ENCODE peak calls at places on chromosomes 6 and 20, in five cellular contexts. W, Y, A, O and K are unnamed samples.

GRCh38 chr6:43983191-43983590 is 144.1 kb downstream of the MRPL14 start:
- DNase-seq in W (no peak), Y (no peak), A (no peak), O (no peak), K (no peak)

GRCh38 chr6:8132130-8132529 is 29.8 kb upstream of the EEF1E1 start:
- DNase-seq in W (no peak), Y (no peak), A (no peak), O (no peak), K (no peak)

GRCh38 chr20:56445540-56445939 is 22.9 kb upstream of the RTF2 start:
- DNase-seq in W (no peak), Y (no peak), A (no peak), O (no peak), K (no peak)

GRCh38 chr20:33443006-33443511 is 504 bp downstream of the SNTA1 start:
- DNase-seq in W (no peak), Y (peak; percentile 27), A (no peak), O (peak; percentile 72), K (peak; percentile 38)

GRCh38 chr6:90892271-90892670 is 305.4 kb upstream of the MAP3K7 start:
- DNase-seq in W (no peak), Y (no peak), A (no peak), O (no peak), K (no peak)

GRCh38 chr20:41398408-41398807 is 31.8 kb upstream of the EMILIN3 start:
- DNase-seq in W (no peak), Y (peak; percentile 43), A (no peak), O (peak; percentile 57), K (no peak)

GRCh38 chr6:81938014-81938761 is 185.7 kb upstream of the TENT5A start:
- DNase-seq in W (no peak), Y (no peak), A (no peak), O (peak; percentile 85), K (no peak)

GRCh38 chr6:134235937-134236751 is 81.8 kb downstream of the SGK1 start:
- DNase-seq in W (no peak), Y (no peak), A (no peak), O (no peak), K (no peak)

GRCh38 chr6:89411269-89412070 is 603 bp downstream of the RRAGD start:
- DNase-seq in W (no peak), Y (peak; percentile 33), A (no peak), O (peak; percentile 54), K (peak; percentile 58)

GRCh38 chr6:3327403-3327802 is 68.7 kb downstream of the PSMG4 start:
- DNase-seq in W (no peak), Y (no peak), A (no peak), O (no peak), K (no peak)

GRCh38 chr6:90190181-90190580 is 106.5 kb downstream of the BACH2 start:
- DNase-seq in W (no peak), Y (no peak), A (no peak), O (no peak), K (no peak)

GRCh38 chr6:121663292-121663691 is 227.8 kb downstream of the GJA1 start:
- DNase-seq in W (no peak), Y (no peak), A (no peak), O (no peak), K (no peak)

GRCh38 chr20:20864346-20865096 is 152.1 kb upstream of the RALGAPA2 start:
- DNase-seq in W (no peak), Y (no peak), A (peak; percentile 39), O (peak; percentile 46), K (peak; percentile 24)

GRCh38 chr6:116217069-116217468 is 36.8 kb downstream of the TSPYL4 start:
- DNase-seq in W (no peak), Y (no peak), A (no peak), O (peak; percentile 52), K (peak; percentile 31)

GRCh38 chr6:36720251-36721141 is 22.9 kb downstream of the RAB44 start:
- DNase-seq in W (no peak), Y (peak; percentile 4), A (no peak), O (no peak), K (no peak)

GRCh38 chr6:123965894-123966293 is 162.2 kb downstream of the NKAIN2 start:
- DNase-seq in W (no peak), Y (no peak), A (peak; percentile 51), O (no peak), K (peak; percentile 14)

GRCh38 chr6:100126682-100127484 is 132.9 kb upstream of the MCHR2 start:
- DNase-seq in W (no peak), Y (no peak), A (no peak), O (no peak), K (no peak)

GRCh38 chr20:35831029-35831428 is 59.2 kb downstream of the PHF20 start:
- DNase-seq in W (no peak), Y (no peak), A (no peak), O (no peak), K (no peak)

GRCh38 chr6:26327450-26328264 is 37.3 kb upstream of the BTN3A2 start:
- DNase-seq in W (peak; percentile 25), Y (peak; percentile 28), A (no peak), O (peak; percentile 86), K (peak; percentile 73)

GRCh38 chr6:169162968-169163903 is 90.4 kb downstream of the THBS2 start:
- DNase-seq in W (no peak), Y (no peak), A (no peak), O (peak; percentile 47), K (no peak)

GRCh38 chr6:41591859-41592502 is 45.8 kb downstream of the FOXP4 start:
- DNase-seq in W (peak; percentile 65), Y (peak; percentile 77), A (peak; percentile 84), O (peak; percentile 78), K (peak; percentile 85)

GRCh38 chr6:123393333-123393732 is 243.4 kb downstream of the TRDN start:
- DNase-seq in W (no peak), Y (no peak), A (no peak), O (peak; percentile 12), K (peak; percentile 56)

GRCh38 chr20:22509090-22509938 is 75.1 kb downstream of the FOXA2 start:
- DNase-seq in W (no peak), Y (no peak), A (no peak), O (no peak), K (no peak)

GRCh38 chr6:13428528-13429405 is 58.6 kb downstream of the GFOD1 start:
- DNase-seq in W (no peak), Y (no peak), A (no peak), O (no peak), K (no peak)

GRCh38 chr6:145087034-145087433 is 648.3 kb downstream of the EPM2A start:
- DNase-seq in W (no peak), Y (no peak), A (no peak), O (no peak), K (no peak)

GRCh38 chr6:149939909-149940672 is 1.7 kb upstream of the ULBP2 start:
- DNase-seq in W (no peak), Y (no peak), A (no peak), O (no peak), K (no peak)

GRCh38 chr6:157849288-157850017 is 26.4 kb downstream of the SNX9 start:
- DNase-seq in W (no peak), Y (no peak), A (no peak), O (no peak), K (no peak)

GRCh38 chr6:32956176-32956575 is 3.3 kb upstream of the HLA-DMA start:
- DNase-seq in W (no peak), Y (no peak), A (no peak), O (no peak), K (no peak)

DNA sequence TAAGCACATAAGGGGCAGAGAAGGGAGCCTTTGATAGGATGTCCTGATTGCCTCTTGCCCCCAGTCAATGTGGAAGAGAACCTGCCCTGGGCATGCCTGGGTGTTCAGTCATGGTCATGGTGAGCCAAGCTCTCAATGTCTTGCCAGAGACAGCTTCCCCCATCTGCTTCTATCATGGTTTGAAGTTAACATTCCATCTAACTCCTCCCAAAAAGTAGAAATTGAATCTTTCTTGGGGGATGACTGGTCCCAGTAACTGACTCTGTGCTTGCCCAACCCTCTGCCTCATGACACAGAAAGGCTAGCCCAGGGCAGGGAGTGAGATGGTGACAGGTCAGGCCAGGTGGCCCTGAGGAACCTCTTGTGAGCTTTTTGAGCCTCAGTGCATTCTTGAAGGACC is 60.1 kb downstream of the ADTRP start:
- DNase-seq in W (no peak), Y (no peak), A (no peak), O (no peak), K (no peak)
- H3K4me1 ChIP-seq in W (peaks cover 37% of the 10 kb centered on the region), Y (no peaks in the 10 kb centered on the region), A (no peaks in the 10 kb centered on the region), O (no peaks in the 10 kb centered on the region), K (no peaks in the 10 kb centered on the region)

GRCh38 chr20:60687213-60687612 is 564.8 kb upstream of the CDH4 start:
- DNase-seq in W (no peak), Y (no peak), A (no peak), O (no peak), K (no peak)
- H3K27me3 ChIP-seq in W (no peaks in the 10 kb centered on the region), Y (no peaks in the 10 kb centered on the region), A (no peaks in the 10 kb centered on the region), O (no peaks in the 10 kb centered on the region), K (no peaks in the 10 kb centered on the region)

GRCh38 chr6:152983637-152984386 is 971 bp upstream of the FBXO5 start:
- DNase-seq in W (no peak), Y (peak; percentile 95), A (peak; percentile 97), O (peak; percentile 98), K (no peak)

GRCh38 chr6:152982768-152983636 is at the start of gene FBXO5:
- DNase-seq in W (peak; percentile 94), Y (peak; percentile 98), A (peak; percentile 96), O (peak; percentile 99), K (peak; percentile 97)

GRCh38 chr6:152981219-152981618 is 1.6 kb downstream of the FBXO5 start:
- DNase-seq in W (no peak), Y (no peak), A (no peak), O (no peak), K (no peak)

GRCh38 chr6:152980656-152981055 is 2.2 kb downstream of the FBXO5 start:
- DNase-seq in W (no peak), Y (no peak), A (no peak), O (no peak), K (no peak)

GRCh38 chr6:152981989-152982767 is 663 bp downstream of the FBXO5 start:
- DNase-seq in W (no peak), Y (peak; percentile 14), A (no peak), O (peak; percentile 12), K (peak; percentile 66)
- H3K4me1 ChIP-seq in W (peaks cover 18% of the 10 kb centered on the region), Y (peaks cover 22% of the 10 kb centered on the region), A (peaks cover 24% of the 10 kb centered on the region), O (peaks cover 28% of the 10 kb centered on the region), K (peaks cover 32% of the 10 kb centered on the region)

DNA sequence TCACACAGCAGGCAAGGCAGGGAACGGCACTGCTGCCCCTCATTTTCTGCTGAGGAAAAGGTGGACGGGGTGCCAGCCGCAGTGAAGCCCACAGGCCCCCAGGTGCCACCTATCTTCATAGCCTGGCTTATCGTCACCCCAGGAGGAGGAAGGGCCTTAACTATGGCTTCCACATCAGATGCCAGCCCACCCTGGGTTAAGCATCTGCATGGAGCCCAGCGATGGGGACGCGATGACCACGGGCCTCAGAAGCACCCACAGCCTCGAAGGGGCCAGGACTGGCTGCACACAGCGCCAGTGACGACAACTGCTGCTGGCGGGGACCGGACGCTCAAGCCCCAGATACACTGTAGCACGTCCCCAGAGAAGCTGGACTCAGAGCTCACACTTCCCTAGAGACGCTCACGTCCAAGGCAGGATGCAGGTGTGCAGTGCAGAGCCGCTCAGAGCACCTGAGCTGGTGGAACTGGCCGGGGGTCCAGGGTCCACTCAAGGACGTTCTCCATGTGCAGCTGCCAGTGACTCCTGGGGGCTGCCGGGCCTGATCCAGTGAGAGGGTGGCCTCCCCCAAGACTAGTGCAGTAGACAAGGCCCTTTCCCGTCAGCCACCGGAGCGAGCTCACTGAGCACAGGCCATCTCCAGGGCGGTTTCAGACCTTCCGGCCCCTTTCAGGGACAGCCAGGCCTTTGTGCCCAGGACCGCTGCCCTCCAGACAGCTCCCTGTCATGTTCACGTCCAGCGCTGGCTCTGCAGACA is 83.0 kb downstream of the YTHDF1 start:
- DNase-seq in W (no peak), Y (no peak), A (no peak), O (no peak), K (peak; percentile 7)
- H3K27me3 ChIP-seq in W (peaks cover 4% of the 10 kb centered on the region), Y (peaks cover 31% of the 10 kb centered on the region), A (peaks cover 37% of the 10 kb centered on the region), O (peaks cover 25% of the 10 kb centered on the region), K (peaks cover 9% of the 10 kb centered on the region)